ENCODE peak calls at places on chromosome 6, in six cellular contexts. S, P, D, N, A and L are unnamed samples.

GRCh38 chr6:13331516-13332348 is 3.4 kb upstream of the TBC1D7 start:
- DNase-seq in S (no peak), P (no peak), D (peak), N (no peak), A (peak), L (no peak)

GRCh38 chr6:20868397-20869185 is 334.3 kb downstream of the CDKAL1 start:
- DNase-seq in S (no peak), P (no peak), D (no peak), N (peak), A (no peak), L (no peak)

GRCh38 chr6:100155141-100155540 is 161.1 kb upstream of the MCHR2 start:
- DNase-seq in S (no peak), P (no peak), D (no peak), N (no peak), A (no peak), L (no peak)

GRCh38 chr6:44237021-44237812 is 9.7 kb upstream of the HSP90AB1 start:
- DNase-seq in S (peak), P (peak), D (peak), N (peak), A (no peak), L (peak)

GRCh38 chr6:138264372-138264880 is 46.1 kb upstream of the PBOV1 start:
- DNase-seq in S (no peak), P (no peak), D (no peak), N (no peak), A (no peak), L (no peak)

GRCh38 chr6:41940759-41941279 is 789 bp downstream of the CCND3 start:
- DNase-seq in S (peak), P (peak), D (peak), N (peak), A (peak), L (peak)

GRCh38 chr6:116349216-116349615 is 21.5 kb upstream of the DSE start:
- DNase-seq in S (no peak), P (no peak), D (no peak), N (no peak), A (no peak), L (no peak)

GRCh38 chr6:158205220-158205944 is 37.2 kb downstream of the GTF2H5 start:
- DNase-seq in S (no peak), P (no peak), D (no peak), N (no peak), A (no peak), L (no peak)

GRCh38 chr6:146420255-146420654 is 123.4 kb upstream of the RAB32 start:
- DNase-seq in S (no peak), P (no peak), D (peak), N (no peak), A (no peak), L (no peak)

GRCh38 chr6:31042801-31043200 is 32.5 kb downstream of the MUC22 start:
- DNase-seq in S (peak), P (peak), D (peak), N (no peak), A (peak), L (no peak)

GRCh38 chr6:32222333-32223230 is 1.3 kb downstream of the NOTCH4 start:
- DNase-seq in S (no peak), P (no peak), D (no peak), N (no peak), A (no peak), L (no peak)

GRCh38 chr6:78947962-78948361 is 80.6 kb downstream of the IRAK1BP1 start:
- DNase-seq in S (no peak), P (no peak), D (no peak), N (no peak), A (no peak), L (no peak)

GRCh38 chr6:108361312-108361932 is 66.6 kb downstream of the AFG1L start:
- DNase-seq in S (no peak), P (peak), D (no peak), N (no peak), A (no peak), L (no peak)

GRCh38 chr6:139250296-139251274 is 41.2 kb downstream of the TXLNB start:
- DNase-seq in S (peak), P (peak), D (peak), N (peak), A (peak), L (peak)

GRCh38 chr6:116412270-116412669 is 41.5 kb downstream of the DSE start:
- DNase-seq in S (no peak), P (peak), D (peak), N (no peak), A (no peak), L (no peak)

GRCh38 chr6:93684339-93684738 is 265.0 kb upstream of the EPHA7 start:
- DNase-seq in S (no peak), P (no peak), D (no peak), N (no peak), A (no peak), L (no peak)

GRCh38 chr6:112330071-112330876 is 16.9 kb upstream of the RFPL4B start:
- DNase-seq in S (no peak), P (peak), D (peak), N (peak), A (no peak), L (no peak)

GRCh38 chr6:166752928-166753721 is 126.1 kb upstream of the RPS6KA2 start:
- DNase-seq in S (no peak), P (no peak), D (no peak), N (no peak), A (no peak), L (no peak)

GRCh38 chr6:159693128-159693893 is at the start of gene SOD2:
- DNase-seq in S (peak), P (peak), D (peak), N (peak), A (peak), L (peak)

GRCh38 chr6:215335-216034 is 76.8 kb upstream of the DUSP22 start:
- DNase-seq in S (no peak), P (no peak), D (no peak), N (peak), A (no peak), L (no peak)

GRCh38 chr6:53728570-53729194 is 63.1 kb upstream of the KLHL31 start:
- DNase-seq in S (peak), P (peak), D (peak), N (peak), A (peak), L (peak)

GRCh38 chr6:7727951-7728854 is 2.3 kb downstream of the BMP6 start:
- DNase-seq in S (peak), P (no peak), D (peak), N (no peak), A (no peak), L (no peak)

GRCh38 chr6:27293436-27294152 is 18.5 kb downstream of the POM121L2 start:
- DNase-seq in S (no peak), P (no peak), D (peak), N (peak), A (no peak), L (no peak)